ENCODE peak calls at places on chromosomes 7 and 10, in nine cellular contexts. N, S, F, E, P, L, T, C and Z are unnamed samples.

GRCh38 chr7:130430841-130431713 is 9.7 kb downstream of the CEP41 start:
- DNase-seq in P (peak), T (no peak), E (peak), F (no peak), S (no peak), C (no peak), L (no peak), N (no peak), Z (no peak)

GRCh38 chr7:77565917-77566316 is 28.8 kb downstream of the PTPN12 start:
- DNase-seq in C (no peak), T (no peak), F (no peak), L (no peak), S (peak), N (no peak), E (no peak), P (peak), Z (no peak)

GRCh38 chr10:86292462-86293322 is 73.9 kb downstream of the GRID1 start:
- DNase-seq in S (no peak), F (no peak), N (no peak), C (peak), T (no peak), P (no peak), E (no peak), L (no peak), Z (no peak)

GRCh38 chr10:119029613-119030420 is at the start of gene NANOS1:
- DNase-seq in F (peak), N (no peak), C (no peak), E (peak), L (no peak), T (no peak), P (no peak), S (no peak), Z (peak)

GRCh38 chr7:10128748-10129147 is 844.9 kb upstream of the PHF14 start:
- DNase-seq in S (no peak), F (no peak), T (no peak), P (no peak), N (no peak), C (no peak), E (peak), L (no peak), Z (peak)

GRCh38 chr7:45703373-45703821 is 129.2 kb downstream of the ADCY1 start:
- DNase-seq in N (no peak), F (no peak), S (no peak), E (no peak), L (no peak), P (no peak), C (peak), T (no peak), Z (no peak)

GRCh38 chr10:129258570-129258969 is 208.5 kb upstream of the MGMT start:
- DNase-seq in E (no peak), S (no peak), T (no peak), L (no peak), N (no peak), F (no peak), P (no peak), C (no peak), Z (no peak)

GRCh38 chr7:130543611-130544010 is 51.7 kb downstream of the MEST start:
- DNase-seq in L (no peak), F (no peak), S (no peak), C (no peak), N (no peak), E (no peak), T (no peak), P (no peak), Z (no peak)

GRCh38 chr10:90834326-90834725 is 23.5 kb downstream of the HTR7 start:
- DNase-seq in L (no peak), S (peak), E (no peak), N (no peak), F (no peak), P (no peak), T (no peak), C (no peak), Z (no peak)

GRCh38 chr10:50392966-50393718 is 141.8 kb upstream of the ASAH2 start:
- DNase-seq in F (no peak), C (no peak), T (no peak), L (no peak), E (no peak), P (peak), S (peak), N (no peak), Z (no peak)

GRCh38 chr10:130360826-130361311 is 224.7 kb downstream of the GLRX3 start:
- DNase-seq in E (no peak), P (no peak), N (no peak), L (no peak), F (no peak), C (peak), S (no peak), T (no peak), Z (no peak)

GRCh38 chr7:150801946-150802771 is 1.6 kb downstream of the TMEM176A start:
- DNase-seq in T (no peak), S (no peak), E (no peak), L (no peak), N (no peak), F (no peak), P (no peak), C (peak), Z (no peak)

GRCh38 chr10:110576220-110576619 is 8.7 kb downstream of the SMC3 start:
- DNase-seq in P (peak), C (no peak), S (peak), E (no peak), N (no peak), F (no peak), T (no peak), L (no peak), Z (no peak)

GRCh38 chr10:84298077-84298476 is 30.3 kb upstream of the CCSER2 start:
- DNase-seq in N (no peak), P (no peak), C (no peak), T (no peak), F (no peak), E (no peak), L (no peak), S (no peak), Z (no peak)

GRCh38 chr10:34003561-34003960 is 669.1 kb upstream of the NRP1 start:
- DNase-seq in S (no peak), E (no peak), P (no peak), C (no peak), F (no peak), N (no peak), L (no peak), T (no peak), Z (no peak)

GRCh38 chr7:118109607-118110006 is 74.4 kb upstream of the LSM8 start:
- DNase-seq in T (no peak), N (no peak), S (peak), C (no peak), F (no peak), E (no peak), L (no peak), P (no peak), Z (no peak)

GRCh38 chr7:140562921-140563600 is 77.6 kb downstream of the DENND2A start:
- DNase-seq in N (no peak), L (no peak), P (peak), C (no peak), F (no peak), S (no peak), E (no peak), T (no peak), Z (no peak)

GRCh38 chr7:129208667-129209066 is 16.2 kb upstream of the AHCYL2 start:
- DNase-seq in P (no peak), C (no peak), F (no peak), N (no peak), L (no peak), T (no peak), S (no peak), E (no peak), Z (no peak)

GRCh38 chr10:77692782-77693181 is 55.2 kb upstream of the KCNMA1 start:
- DNase-seq in E (no peak), C (peak), S (peak), F (no peak), P (peak), N (no peak), L (no peak), T (no peak), Z (no peak)

GRCh38 chr10:62075912-62076311 is 174.4 kb downstream of the ARID5B start:
- DNase-seq in P (no peak), S (no peak), F (no peak), N (no peak), C (no peak), L (no peak), T (no peak), E (no peak), Z (no peak)

GRCh38 chr10:67772894-67773511 is 65.0 kb downstream of the DNAJC12 start:
- DNase-seq in T (no peak), F (no peak), C (no peak), N (no peak), L (no peak), E (no peak), S (no peak), P (no peak), Z (no peak)

GRCh38 chr10:101843032-101843991 is at the start of gene KCNIP2:
- DNase-seq in N (no peak), L (no peak), C (no peak), S (no peak), T (no peak), F (peak), E (peak), P (no peak), Z (peak)
- TF ChIP-seq CTCF in N (peak), L (peak), C (no peak), S (no peak), T (peak), F (peak), E (peak), P (peak), Z (peak)

GRCh38 chr7:30630986-30631385 is 36.3 kb downstream of the GARS1 start:
- DNase-seq in T (no peak), C (no peak), S (no peak), L (no peak), F (no peak), N (no peak), P (no peak), E (no peak), Z (no peak)

GRCh38 chr7:30626984-30627383 is 32.3 kb downstream of the GARS1 start:
- DNase-seq in F (no peak), C (no peak), N (no peak), E (no peak), P (no peak), S (no peak), T (no peak), L (no peak), Z (no peak)

DNA sequence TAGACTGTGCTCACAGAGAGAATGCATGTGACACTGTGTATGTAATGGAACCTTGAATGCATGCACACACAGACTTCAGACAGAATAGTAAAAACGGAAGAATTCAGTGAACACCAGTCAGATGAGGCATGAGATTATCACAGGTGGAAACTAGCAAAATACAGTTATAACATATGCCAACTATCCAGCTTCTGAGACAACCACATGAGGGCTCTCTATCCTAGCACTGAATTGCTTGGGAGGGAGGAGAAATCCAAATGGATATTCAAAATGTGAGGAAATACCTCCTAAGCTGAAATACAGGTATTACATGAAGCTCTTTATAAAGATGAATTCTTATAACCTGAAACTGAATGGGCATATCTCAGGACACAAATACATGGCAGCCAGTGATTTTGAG is 30.6 kb downstream of the GARS1 start:
- DNase-seq in L (no peak), F (no peak), P (no peak), S (no peak), N (no peak), C (no peak), T (no peak), E (no peak), Z (no peak)
- TF ChIP-seq CTCF in L (no peak), F (peak), P (no peak), S (no peak), N (no peak), C (no peak), T (no peak), E (no peak), Z (no peak)

GRCh38 chr7:3453398-3453797 is 152.3 kb downstream of the SDK1 start:
- DNase-seq in F (no peak), N (no peak), C (no peak), E (no peak), S (no peak), P (no peak), L (no peak), T (no peak), Z (no peak)
- TF ChIP-seq CTCF in F (no peak), N (no peak), C (no peak), E (no peak), S (no peak), P (no peak), L (no peak), T (no peak), Z (no peak)

GRCh38 chr10:48444861-48445841 is 138.7 kb downstream of the MAPK8 start:
- DNase-seq in C (no peak), E (no peak), N (no peak), L (no peak), F (no peak), T (no peak), S (no peak), P (no peak), Z (no peak)
- TF ChIP-seq CTCF in C (no peak), E (no peak), N (no peak), L (no peak), F (no peak), T (no peak), S (no peak), P (no peak), Z (no peak)